ENCODE peak calls at places on chromosome 22, in six cellular contexts. D, E, J, M, X and Q are unnamed samples.

GRCh38 chr22:29259253-29259899 is 8.4 kb downstream of the RHBDD3 start:
- DNase-seq in D (no peak), E (no peak), J (no peak), M (no peak), X (no peak), Q (no peak)

GRCh38 chr22:43109921-43110443 is 568 bp upstream of the BIK start:
- DNase-seq in D (no peak), E (no peak), J (no peak), M (no peak), X (no peak), Q (no peak)

GRCh38 chr22:44954113-44954512 is 55.7 kb downstream of the PHF21B start:
- DNase-seq in D (no peak), E (no peak), J (no peak), M (no peak), X (no peak), Q (no peak)

GRCh38 chr22:42688914-42689275 is 31.8 kb downstream of the A4GALT start:
- DNase-seq in D (no peak), E (no peak), J (no peak), M (no peak), X (no peak), Q (no peak)

GRCh38 chr22:47048123-47049077 is 285.9 kb downstream of the TBC1D22A start:
- DNase-seq in D (peak; percentile 45), E (no peak), J (no peak), M (no peak), X (no peak), Q (no peak)

GRCh38 chr22:31343235-31344191 is 2.6 kb downstream of the PATZ1 start:
- DNase-seq in D (no peak), E (no peak), J (peak; percentile 95), M (peak; percentile 81), X (peak; percentile 53), Q (no peak)

GRCh38 chr22:20118572-20119020 is 1.6 kb upstream of the TRMT2A start:
- DNase-seq in D (peak; percentile 32), E (no peak), J (no peak), M (no peak), X (no peak), Q (no peak)

GRCh38 chr22:44161673-44162072 is 19.1 kb upstream of the PARVG start:
- DNase-seq in D (no peak), E (no peak), J (no peak), M (no peak), X (no peak), Q (no peak)

GRCh38 chr22:28139993-28140392 is 220.9 kb upstream of the PITPNB start:
- DNase-seq in D (no peak), E (no peak), J (no peak), M (no peak), X (no peak), Q (no peak)

GRCh38 chr22:26629988-26630761 is 8.4 kb downstream of the CRYBA4 start:
- DNase-seq in D (no peak), E (no peak), J (no peak), M (no peak), X (no peak), Q (no peak)

GRCh38 chr22:20026996-20027601 is 6.2 kb downstream of the TANGO2 start:
- DNase-seq in D (peak; percentile 42), E (no peak), J (no peak), M (no peak), X (no peak), Q (no peak)

GRCh38 chr22:19632671-19633148 is 81.6 kb upstream of the SEPTIN5 start:
- DNase-seq in D (no peak), E (no peak), J (no peak), M (no peak), X (no peak), Q (no peak)

GRCh38 chr22:20582520-20583361 is 75.3 kb downstream of the MED15 start:
- DNase-seq in D (peak; percentile 54), E (no peak), J (no peak), M (no peak), X (no peak), Q (no peak)

GRCh38 chr22:43404673-43405385 is 7.0 kb upstream of the MPPED1 start:
- DNase-seq in D (peak; percentile 49), E (no peak), J (no peak), M (no peak), X (no peak), Q (no peak)

GRCh38 chr22:48309115-48309705 is 1518.5 kb downstream of the BRD1 start:
- DNase-seq in D (no peak), E (peak; percentile 77), J (no peak), M (no peak), X (no peak), Q (no peak)

GRCh38 chr22:37601540-37602442 is 6.8 kb upstream of the GGA1 start:
- DNase-seq in D (no peak), E (no peak), J (peak; percentile 91), M (peak; percentile 69), X (no peak), Q (peak; percentile 48)

GRCh38 chr22:26893034-26893710 is 235.8 kb downstream of the MIAT start:
- DNase-seq in D (no peak), E (peak; percentile 67), J (no peak), M (no peak), X (no peak), Q (no peak)

GRCh38 chr22:43201486-43202219 is 14.7 kb upstream of the TTLL12 start:
- DNase-seq in D (no peak), E (no peak), J (no peak), M (no peak), X (no peak), Q (no peak)

GRCh38 chr22:28299760-28300159 is 379.9 kb downstream of the TTC28 start:
- DNase-seq in D (no peak), E (no peak), J (peak; percentile 24), M (no peak), X (peak; percentile 47), Q (no peak)

GRCh38 chr22:29325785-29326315 is 10.4 kb upstream of the RASL10A start:
- DNase-seq in D (no peak), E (no peak), J (no peak), M (no peak), X (no peak), Q (no peak)

GRCh38 chr22:30424471-30425326 is 869 bp upstream of the MTFP1 start:
- DNase-seq in D (peak; percentile 63), E (no peak), J (no peak), M (peak; percentile 23), X (no peak), Q (no peak)

GRCh38 chr22:30435674-30436126 is 10.1 kb downstream of the MTFP1 start:
- DNase-seq in D (peak; percentile 69), E (no peak), J (peak; percentile 30), M (peak; percentile 65), X (no peak), Q (no peak)

GRCh38 chr22:34866501-34867171 is 199.3 kb upstream of the ISX start:
- DNase-seq in D (no peak), E (no peak), J (no peak), M (no peak), X (no peak), Q (peak; percentile 4)

GRCh38 chr22:47918276-47918928 is 1156.0 kb downstream of the TBC1D22A start:
- DNase-seq in D (no peak), E (no peak), J (no peak), M (peak; percentile 29), X (no peak), Q (no peak)

GRCh38 chr22:25845985-25846745 is 104.2 kb downstream of the MYO18B start:
- DNase-seq in D (no peak), E (no peak), J (no peak), M (no peak), X (no peak), Q (no peak)

GRCh38 chr22:17954860-17955587 is 69.3 kb downstream of the MICAL3 start:
- DNase-seq in D (no peak), E (no peak), J (no peak), M (no peak), X (no peak), Q (no peak)

GRCh38 chr22:20859615-20860014 is 808 bp downstream of the SNAP29 start:
- DNase-seq in D (no peak), E (no peak), J (no peak), M (no peak), X (no peak), Q (no peak)

GRCh38 chr22:22112533-22113294 is 130.1 kb upstream of the TOP3B start:
- DNase-seq in D (no peak), E (no peak), J (no peak), M (no peak), X (no peak), Q (no peak)

GRCh38 chr22:19517171-19517500 is 7.1 kb downstream of the CLDN5 start:
- DNase-seq in D (no peak), E (no peak), J (no peak), M (no peak), X (no peak), Q (no peak)

GRCh38 chr22:37806409-37807338 is 1.1 kb upstream of the GCAT start:
- DNase-seq in D (no peak), E (no peak), J (peak; percentile 43), M (no peak), X (no peak), Q (no peak)

GRCh38 chr22:47337161-47337621 is 574.7 kb downstream of the TBC1D22A start:
- DNase-seq in D (no peak), E (no peak), J (no peak), M (peak; percentile 14), X (no peak), Q (peak; percentile 64)

GRCh38 chr22:41589601-41590365 is at the start of gene PMM1:
- DNase-seq in D (peak; percentile 100), E (peak; percentile 99), J (peak; percentile 100), M (peak; percentile 100), X (peak; percentile 100), Q (peak; percentile 94)
- TF ChIP-seq POLR2A in D (peak; percentile 92), E (no peak), J (peak; percentile 96), M (peak; percentile 99), X (peak; percentile 83), Q (peak; percentile 91)

GRCh38 chr22:23521442-23522113 is 58.5 kb downstream of the IGLL1 start:
- DNase-seq in D (peak; percentile 94), E (no peak), J (peak; percentile 96), M (peak; percentile 92), X (peak; percentile 91), Q (peak; percentile 88)
- TF ChIP-seq POLR2A in D (peak; percentile 13), E (no peak), J (peak; percentile 58), M (no peak), X (peak; percentile 71), Q (peak; percentile 33)

GRCh38 chr22:36328635-36329216 is 59.0 kb downstream of the MYH9 start:
- DNase-seq in D (no peak), E (no peak), J (peak; percentile 84), M (peak; percentile 56), X (peak; percentile 85), Q (no peak)
- TF ChIP-seq POLR2A in D (no peak), E (no peak), J (no peak), M (no peak), X (no peak), Q (no peak)

DNA sequence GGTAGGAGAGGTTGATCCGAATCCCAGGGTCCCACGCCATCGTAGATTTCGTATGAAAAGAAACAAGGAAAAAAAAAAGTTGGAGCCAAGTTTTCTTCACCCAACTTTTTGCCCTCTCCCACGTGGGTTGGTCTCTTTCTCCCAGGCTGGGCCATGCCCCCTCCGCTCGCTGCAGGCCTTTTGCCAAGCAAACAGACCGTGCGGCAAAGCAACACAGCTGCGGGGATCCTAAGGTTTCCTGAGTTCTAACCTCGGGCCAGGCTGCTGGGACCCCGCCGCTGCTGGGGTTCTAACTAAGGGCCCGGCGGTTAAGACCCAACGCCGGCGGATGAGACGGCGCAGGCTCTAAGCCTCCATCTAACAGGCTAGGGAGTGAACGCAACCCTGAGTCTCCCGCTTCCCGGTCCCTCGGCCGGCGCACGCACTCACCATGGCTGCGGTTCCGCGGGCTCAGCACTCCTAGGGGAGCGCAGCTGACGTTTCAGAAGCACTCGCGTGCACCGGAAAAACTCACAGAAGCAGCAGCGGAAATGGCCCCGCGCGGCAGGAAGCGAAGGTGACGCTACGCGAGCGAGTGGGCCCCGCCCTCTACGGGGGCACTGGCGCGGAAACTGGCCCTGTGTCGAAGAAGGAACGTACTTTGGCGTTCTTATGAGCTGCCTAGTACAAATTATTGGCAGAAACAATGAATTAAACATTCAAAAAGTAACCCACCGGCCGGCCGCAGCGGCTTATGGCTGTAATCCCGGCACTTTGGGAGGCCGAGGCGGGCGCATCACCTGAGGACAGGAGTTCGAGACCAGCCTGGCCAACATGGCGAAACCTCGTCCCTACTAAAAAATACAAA is at the start of gene SNU13:
- DNase-seq in D (peak; percentile 95), E (no peak), J (peak; percentile 90), M (peak; percentile 95), X (peak; percentile 94), Q (peak; percentile 69)
- TF ChIP-seq POLR2A in D (peak; percentile 88), E (no peak), J (peak; percentile 86), M (peak; percentile 91), X (peak; percentile 75), Q (peak; percentile 78)